ENCODE peak calls at places on chromosomes 7 and 10, in four cellular contexts. K is A549, T is HepG2, L is K562. W is an unnamed sample.

GRCh38 chr7:26376208-26376917 is 84.7 kb downstream of the SNX10 start:
- DNase-seq in T (peak), K (peak), L (no peak), W (peak)

GRCh38 chr7:88354999-88355398 is 48.3 kb upstream of the STEAP4 start:
- DNase-seq in K (no peak), T (no peak), L (no peak), W (no peak)

GRCh38 chr10:32985781-32986350 is 27.8 kb upstream of the ITGB1 start:
- DNase-seq in K (peak), T (peak), L (no peak), W (no peak)

GRCh38 chr7:105210721-105211205 is 178.0 kb downstream of the SRPK2 start:
- DNase-seq in L (no peak), T (no peak), K (no peak), W (no peak)

GRCh38 chr7:12620371-12620770 is 49.9 kb downstream of the SCIN start:
- DNase-seq in L (no peak), T (no peak), K (no peak), W (no peak)

GRCh38 chr10:119680668-119681070 is 29.5 kb downstream of the BAG3 start:
- DNase-seq in K (peak), L (no peak), T (no peak), W (no peak)

GRCh38 chr10:97020452-97021400 is 165.0 kb downstream of the SLIT1 start:
- DNase-seq in L (no peak), K (no peak), T (no peak), W (no peak)

GRCh38 chr7:55884321-55884720 is 2.9 kb upstream of the ZNF713 start:
- DNase-seq in T (no peak), K (no peak), L (no peak), W (no peak)

GRCh38 chr10:72772031-72772430 is 80.1 kb downstream of the MCU start:
- DNase-seq in L (no peak), T (no peak), K (no peak), W (no peak)

DNA sequence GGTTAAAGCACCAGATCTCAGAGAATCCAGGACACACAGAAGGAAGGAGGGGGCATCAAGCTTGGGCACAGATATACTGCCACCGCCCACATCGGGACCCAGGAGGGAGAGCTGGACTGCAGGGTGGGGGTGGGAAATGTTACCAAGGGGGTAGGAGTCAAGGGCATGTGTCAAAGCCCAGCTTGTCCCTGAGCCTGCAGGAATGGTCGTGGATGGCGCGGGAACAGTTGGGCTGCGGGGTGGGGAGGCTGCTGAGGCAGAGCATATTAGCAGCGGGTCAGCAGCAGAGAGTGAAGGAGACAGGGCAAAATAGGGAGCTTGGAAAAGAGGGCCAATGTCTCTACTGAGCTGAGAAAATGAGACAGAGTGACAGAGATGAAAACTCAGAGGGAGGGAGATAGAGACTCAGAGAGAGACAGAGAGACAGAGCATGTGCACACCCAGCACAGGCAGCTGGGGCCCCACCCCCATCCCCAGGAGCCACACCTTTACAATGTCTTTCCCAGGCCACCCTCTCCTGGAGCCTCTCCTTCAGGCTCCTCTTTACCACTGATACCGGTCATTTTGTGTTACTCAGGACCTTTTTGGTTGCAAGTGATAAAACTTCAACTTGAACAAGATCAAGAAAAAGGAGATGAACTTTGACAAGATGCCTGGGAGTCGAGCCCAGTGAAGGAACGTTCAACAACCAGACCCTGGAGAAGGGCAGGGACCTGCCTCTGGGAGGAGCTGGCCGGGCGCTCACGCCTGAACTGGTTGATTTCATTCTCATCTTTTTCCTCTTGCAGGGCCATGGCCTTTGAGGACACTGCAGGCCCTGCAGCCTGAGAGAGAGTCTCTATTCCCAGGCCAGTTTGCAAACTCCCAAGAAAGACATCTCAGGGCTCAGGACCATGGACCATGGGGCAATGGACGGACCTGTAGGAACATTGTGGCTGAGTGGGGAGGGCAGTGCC is 50.0 kb downstream of the AOC1 start:
- DNase-seq in L (peak), K (no peak), T (no peak), W (no peak)
- TF ChIP-seq MAX in L (no peak), K (no peak), T (no peak), W (no peak)

GRCh38 chr7:21542891-21543527 is at the start of gene DNAH11:
- DNase-seq in K (peak), T (no peak), L (peak), W (peak)
- TF ChIP-seq NR3C1 in K (no peak), T (no peak), L (no peak), W (peak)

GRCh38 chr7:94423865-94424264 is 29.2 kb downstream of the COL1A2 start:
- DNase-seq in K (peak), L (no peak), T (no peak), W (no peak)

GRCh38 chr7:94424336-94424735 is 29.6 kb downstream of the COL1A2 start:
- DNase-seq in K (no peak), T (no peak), L (no peak), W (no peak)

GRCh38 chr7:94422136-94422535 is 27.4 kb downstream of the COL1A2 start:
- DNase-seq in T (no peak), L (no peak), K (no peak), W (no peak)

GRCh38 chr7:94421711-94422110 is 27.0 kb downstream of the COL1A2 start:
- DNase-seq in T (no peak), K (no peak), L (no peak), W (no peak)

DNA sequence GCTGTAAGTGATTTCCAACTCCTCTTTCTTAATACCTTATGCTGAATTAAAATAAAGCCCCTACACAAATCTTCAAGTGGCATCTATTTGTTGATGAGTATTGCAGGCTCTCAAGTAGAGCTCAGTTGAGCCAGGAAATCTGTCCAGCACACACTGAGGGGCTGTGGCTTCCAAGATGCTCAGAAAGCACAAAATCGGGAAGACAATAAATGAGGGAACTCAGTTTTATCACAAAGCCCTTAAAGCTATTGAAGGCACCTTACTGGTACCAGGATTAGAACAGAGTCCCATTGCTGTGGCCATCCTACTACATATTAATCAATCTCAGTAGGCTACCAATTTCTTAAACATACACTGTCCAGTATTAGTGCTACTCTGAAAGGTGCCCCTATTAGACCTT is 28.4 kb downstream of the COL1A2 start:
- DNase-seq in L (no peak), T (no peak), K (no peak), W (no peak)
- TF ChIP-seq CTCF in L (no peak), T (no peak), K (no peak), W (no peak)

GRCh38 chr10:10007972-10008371 is 1009.7 kb upstream of the CELF2 start:
- DNase-seq in K (no peak), L (no peak), T (no peak), W (no peak)
- TF ChIP-seq MAX in K (no peak), L (no peak), T (no peak), W (no peak)

DNA sequence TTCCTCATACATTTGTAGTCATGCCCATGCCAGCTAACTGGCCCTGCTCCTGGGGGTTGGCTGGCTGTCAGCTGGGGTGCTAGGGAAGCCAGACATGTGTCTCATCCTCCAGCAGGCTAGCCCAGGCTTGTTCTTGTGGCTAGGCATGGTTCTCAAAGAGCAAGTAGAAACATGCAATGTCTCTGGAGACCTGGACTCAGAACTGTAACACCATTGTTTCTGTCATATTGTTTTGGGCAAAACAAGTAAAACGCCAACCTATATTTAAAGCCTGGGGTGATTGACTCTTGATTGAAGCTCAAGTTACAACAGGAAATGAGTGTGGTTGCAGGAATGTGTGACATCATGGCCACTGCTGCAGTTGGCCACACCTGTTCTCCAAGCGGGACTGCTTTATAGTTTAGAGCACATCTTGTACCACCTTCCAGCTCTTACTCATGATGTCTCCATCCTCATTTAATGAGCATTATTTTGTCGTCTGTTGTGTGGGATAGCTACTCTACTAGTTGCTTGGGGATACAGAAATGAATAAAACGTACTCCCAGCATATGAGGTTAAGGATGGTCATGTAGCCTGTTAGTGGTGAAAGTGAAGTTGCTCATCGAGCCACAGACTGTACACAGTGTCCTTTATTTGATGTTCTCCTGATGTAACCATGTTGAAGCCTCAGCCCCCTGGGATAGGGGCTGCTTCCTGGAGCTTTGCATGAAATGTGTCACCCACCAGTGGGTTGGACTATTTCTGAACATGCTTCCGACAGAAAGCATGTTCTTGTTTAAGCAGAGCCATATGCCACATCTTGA is 168.4 kb downstream of the SORCS3 start:
- DNase-seq in K (peak), T (peak), L (no peak), W (no peak)
- TF ChIP-seq NR3C1 in K (no peak), T (no peak), L (no peak), W (no peak)

DNA sequence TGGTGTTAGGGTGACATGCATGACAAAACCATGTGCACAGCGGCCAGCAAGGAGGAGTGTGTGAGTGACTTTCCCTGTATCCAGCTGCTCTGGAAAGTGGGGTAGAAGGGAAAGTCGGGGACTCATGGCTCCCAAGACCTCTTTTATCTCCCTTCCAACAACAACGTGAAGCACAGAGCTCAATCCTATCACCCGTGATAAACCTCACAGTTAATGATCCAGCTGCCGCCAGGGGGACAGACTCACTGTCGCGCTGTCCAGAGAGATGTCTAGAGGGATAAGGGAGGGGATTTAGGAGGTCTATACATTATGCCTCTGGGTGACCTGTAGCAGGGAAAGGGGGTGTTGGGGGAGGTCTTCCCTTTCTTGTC is 83.9 kb upstream of the SMNDC1 start:
- DNase-seq in T (no peak), L (peak), K (no peak), W (no peak)
- TF ChIP-seq CTCF in T (peak), L (peak), K (no peak), W (no peak)

DNA sequence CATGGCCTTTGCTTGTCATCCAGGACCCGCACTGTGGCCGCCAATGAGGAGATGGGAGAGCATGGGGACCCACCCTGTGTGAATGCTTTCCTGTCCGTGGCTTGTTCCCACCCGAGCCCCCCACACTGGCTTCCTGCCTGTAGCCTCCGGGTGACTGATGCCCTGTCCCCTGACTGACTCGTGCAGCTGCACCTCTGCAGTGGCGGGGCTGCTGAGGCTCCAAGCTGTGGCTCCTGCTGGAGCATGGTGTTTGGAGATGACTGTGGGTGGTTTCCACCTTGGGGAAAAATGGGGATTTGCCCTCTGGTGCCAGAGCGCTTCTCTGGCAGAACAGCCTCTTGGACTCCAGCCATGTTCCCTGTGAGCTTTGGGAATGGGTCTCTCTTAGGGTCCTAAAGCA is 2.1 kb downstream of the CAMK1D start:
- DNase-seq in T (no peak), L (no peak), K (no peak), W (no peak)
- TF ChIP-seq MAX in T (no peak), L (no peak), K (no peak), W (no peak)

GRCh38 chr7:79298145-79298760 is 155.2 kb downstream of the MAGI2 start:
- DNase-seq in K (peak), T (peak), L (peak), W (no peak)
- TF ChIP-seq NR3C1 in K (no peak), T (no peak), L (no peak), W (no peak)

GRCh38 chr7:124992881-124993562 is 63.4 kb upstream of the POT1 start:
- DNase-seq in L (peak), K (peak), T (no peak), W (no peak)

GRCh38 chr7:124996778-124997177 is 67.2 kb upstream of the POT1 start:
- DNase-seq in L (no peak), T (peak), K (peak), W (no peak)
- TF ChIP-seq CTCF in L (peak), T (no peak), K (peak), W (no peak)

GRCh38 chr7:138001529-138002095 is at the start of gene CREB3L2:
- DNase-seq in L (peak), K (peak), T (peak), W (peak)
- TF ChIP-seq MAX in L (peak), K (peak), T (no peak), W (peak)

W was measured in WTC11.